ENCODE peak calls at places on chromosomes 6 and 20, in six cellular contexts. K, H, B, T, F and C are unnamed samples. For H3K27me3 and H3K4me1, the result is how much of the 10 kb centered on the place peaks cover.

GRCh38 chr6:90397929-90398674 is 101.5 kb upstream of the BACH2 start:
- DNase-seq in K (no peak), H (no peak), B (no peak), T (peak), F (no peak), C (peak)

GRCh38 chr6:159852877-159853276 is 37.9 kb upstream of the MAS1 start:
- DNase-seq in K (no peak), H (no peak), B (peak), T (no peak), F (no peak), C (peak)

GRCh38 chr20:50200482-50201104 is 10.0 kb downstream of the CEBPB start:
- DNase-seq in K (no peak), H (no peak), B (no peak), T (no peak), F (peak), C (no peak)

GRCh38 chr20:10332656-10333421 is 101.2 kb downstream of the MKKS start:
- DNase-seq in K (no peak), H (no peak), B (no peak), T (no peak), F (no peak), C (no peak)

GRCh38 chr6:33995046-33995872 is 150.6 kb downstream of the GRM4 start:
- DNase-seq in K (no peak), H (peak), B (no peak), T (no peak), F (no peak), C (no peak)

GRCh38 chr6:37141291-37142046 is 28.5 kb upstream of the PIM1 start:
- DNase-seq in K (no peak), H (no peak), B (peak), T (no peak), F (no peak), C (no peak)

GRCh38 chr6:8245736-8246135 is 143.4 kb upstream of the EEF1E1 start:
- DNase-seq in K (no peak), H (no peak), B (no peak), T (no peak), F (no peak), C (no peak)

GRCh38 chr6:32779036-32779435 is 15.7 kb upstream of the HLA-DQB2 start:
- DNase-seq in K (no peak), H (no peak), B (no peak), T (no peak), F (no peak), C (no peak)

GRCh38 chr6:7786206-7786605 is 60.3 kb downstream of the BMP6 start:
- DNase-seq in K (no peak), H (no peak), B (no peak), T (no peak), F (no peak), C (no peak)

GRCh38 chr6:146028250-146028789 is 542 bp upstream of the GRM1 start:
- DNase-seq in K (peak), H (peak), B (peak), T (peak), F (peak), C (no peak)

GRCh38 chr20:15767636-15768369 is 805.4 kb downstream of the KIF16B start:
- DNase-seq in K (no peak), H (no peak), B (no peak), T (no peak), F (no peak), C (no peak)

GRCh38 chr6:84892666-84893065 is 128.3 kb upstream of the TBX18 start:
- DNase-seq in K (no peak), H (no peak), B (no peak), T (no peak), F (no peak), C (peak)

GRCh38 chr6:11770546-11771466 is 7.8 kb downstream of the ADTRP start:
- DNase-seq in K (peak), H (peak), B (peak), T (no peak), F (peak), C (peak)

GRCh38 chr6:951782-952181 is 258.8 kb upstream of the EXOC2 start:
- DNase-seq in K (no peak), H (no peak), B (no peak), T (no peak), F (no peak), C (no peak)

GRCh38 chr6:133577851-133578250 is 311.1 kb upstream of the TCF21 start:
- DNase-seq in K (no peak), H (no peak), B (no peak), T (no peak), F (no peak), C (no peak)

GRCh38 chr6:126040826-126041225 is 54.5 kb downstream of the TRMT11 start:
- DNase-seq in K (no peak), H (no peak), B (no peak), T (no peak), F (no peak), C (peak)

GRCh38 chr6:78810146-78810545 is 57.2 kb upstream of the IRAK1BP1 start:
- DNase-seq in K (no peak), H (no peak), B (peak), T (no peak), F (no peak), C (peak)

GRCh38 chr6:714100-714499 is 21.2 kb upstream of the EXOC2 start:
- DNase-seq in K (no peak), H (no peak), B (no peak), T (no peak), F (no peak), C (no peak)

GRCh38 chr20:49823152-49823847 is 10.7 kb downstream of the SLC9A8 start:
- DNase-seq in K (no peak), H (no peak), B (no peak), T (no peak), F (no peak), C (no peak)

GRCh38 chr20:64009811-64010387 is 26.1 kb upstream of the C20orf204 start:
- DNase-seq in K (no peak), H (no peak), B (no peak), T (no peak), F (no peak), C (no peak)

GRCh38 chr6:144394209-144394608 is 109.1 kb downstream of the UTRN start:
- DNase-seq in K (no peak), H (no peak), B (no peak), T (no peak), F (no peak), C (no peak)

GRCh38 chr20:30513050-30513628 is 744.3 kb upstream of the DEFB115 start:
- DNase-seq in K (no peak), H (no peak), B (no peak), T (no peak), F (no peak), C (no peak)
- H3K27me3 ChIP-seq in K (under half), H (under half), B (under half), T (under half), F (under half), C (under half)

GRCh38 chr6:158808442-158808833 is 10.7 kb downstream of the EZR start:
- DNase-seq in K (no peak), H (no peak), B (no peak), T (no peak), F (no peak), C (no peak)

GRCh38 chr6:158810149-158811095 is 8.7 kb downstream of the EZR start:
- DNase-seq in K (no peak), H (no peak), B (no peak), T (no peak), F (no peak), C (no peak)

GRCh38 chr6:158805698-158806373 is 13.3 kb downstream of the EZR start:
- DNase-seq in K (no peak), H (no peak), B (no peak), T (no peak), F (no peak), C (no peak)

GRCh38 chr6:158808918-158809678 is 10.1 kb downstream of the EZR start:
- DNase-seq in K (no peak), H (no peak), B (no peak), T (peak), F (no peak), C (no peak)

DNA sequence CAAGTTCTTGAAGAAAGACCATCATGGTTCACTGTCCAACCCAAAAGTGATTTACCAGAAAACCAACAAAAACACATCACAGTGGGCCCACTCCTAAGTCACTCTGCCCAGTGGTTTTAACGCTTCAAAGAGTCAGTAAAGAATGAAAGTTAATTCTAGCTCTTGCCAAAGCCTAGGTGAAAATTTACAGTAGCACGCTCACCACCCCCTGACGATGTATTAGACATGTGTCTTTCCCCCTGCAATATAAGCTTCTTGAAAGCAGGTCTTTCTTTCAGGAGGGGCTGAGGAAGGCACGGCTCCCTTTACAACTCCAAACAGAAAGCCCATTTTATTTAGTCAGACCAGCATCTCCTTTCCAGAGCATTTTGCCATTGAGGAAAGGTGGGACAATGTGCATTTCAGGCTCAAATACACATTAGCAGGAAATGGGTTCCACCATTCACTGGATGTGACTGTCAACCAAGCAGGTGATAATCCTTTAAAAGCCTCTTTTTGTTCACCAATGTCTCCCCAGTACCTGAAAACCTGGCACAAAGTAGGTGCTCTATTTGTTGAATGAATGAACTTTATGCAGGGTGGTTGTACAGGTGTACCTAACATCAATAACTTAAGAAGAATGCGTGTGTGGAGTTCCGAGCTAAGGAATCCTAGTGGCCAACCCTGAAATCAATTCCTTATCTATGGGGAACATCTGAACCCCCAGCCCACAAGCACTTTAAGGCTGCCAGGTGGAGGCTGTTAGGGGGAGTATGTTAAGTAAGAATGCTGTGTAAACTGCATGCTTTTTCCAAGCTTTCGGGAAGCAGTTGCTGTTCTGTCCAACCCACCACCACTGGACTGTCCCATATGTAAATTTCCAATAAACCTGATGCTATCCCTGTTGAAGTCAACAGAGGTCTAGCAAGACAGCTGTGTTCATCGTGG is 11.4 kb downstream of the EZR start:
- DNase-seq in K (no peak), H (no peak), B (peak), T (no peak), F (no peak), C (no peak)
- H3K4me1 ChIP-seq in K (half or more), H (under half), B (half or more), T (half or more), F (under half), C (under half)

GRCh38 chr6:29791162-29791561 is 36.5 kb upstream of the HLA-G start:
- DNase-seq in K (no peak), H (no peak), B (no peak), T (no peak), F (no peak), C (peak)
- H3K27me3 ChIP-seq in K (under half), H (under half), B (under half), T (under half), F (under half), C (under half)

DNA sequence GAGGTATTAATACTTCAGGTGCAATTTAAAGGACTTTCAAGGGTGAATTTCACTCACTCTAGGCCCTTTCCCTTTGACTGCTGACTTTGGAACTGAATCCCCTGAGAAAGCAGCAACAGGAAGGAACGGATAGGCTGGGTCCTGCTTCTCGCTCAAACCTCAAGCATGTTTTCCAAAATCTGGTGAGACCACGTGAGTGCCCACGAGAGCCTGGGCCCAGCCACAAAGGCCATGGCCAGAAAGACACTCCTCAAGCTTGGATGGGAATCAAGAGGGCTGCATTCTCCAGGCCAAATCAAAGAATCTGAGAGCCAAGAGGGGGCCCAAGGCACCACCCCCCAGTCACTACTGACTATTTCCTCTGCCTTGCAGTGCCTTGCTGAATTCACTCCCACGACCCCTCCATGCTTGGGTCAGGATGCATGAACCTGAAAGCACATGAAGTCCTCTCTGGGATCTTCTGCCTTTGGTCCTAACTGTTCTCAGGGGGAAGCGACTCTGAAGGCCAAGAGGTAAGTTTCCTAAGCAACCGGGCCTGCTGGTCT is 146.1 kb downstream of the NFATC2 start:
- DNase-seq in K (no peak), H (no peak), B (no peak), T (no peak), F (no peak), C (no peak)
- H3K4me1 ChIP-seq in K (under half), H (under half), B (under half), T (under half), F (under half), C (under half)

GRCh38 chr6:39850897-39851296 is 58.7 kb downstream of the DAAM2 start:
- DNase-seq in K (no peak), H (no peak), B (no peak), T (no peak), F (no peak), C (no peak)

GRCh38 chr6:39849764-39850163 is 57.6 kb downstream of the DAAM2 start:
- DNase-seq in K (no peak), H (no peak), B (no peak), T (no peak), F (no peak), C (no peak)

GRCh38 chr6:39853604-39854003 is 61.4 kb downstream of the DAAM2 start:
- DNase-seq in K (no peak), H (no peak), B (no peak), T (no peak), F (no peak), C (no peak)

GRCh38 chr6:39849228-39849627 is 57.1 kb downstream of the DAAM2 start:
- DNase-seq in K (no peak), H (no peak), B (no peak), T (no peak), F (no peak), C (no peak)

GRCh38 chr6:39852324-39852723 is 60.1 kb downstream of the DAAM2 start:
- DNase-seq in K (no peak), H (no peak), B (no peak), T (no peak), F (no peak), C (no peak)
- H3K27me3 ChIP-seq in K (under half), H (under half), B (under half), T (under half), F (under half), C (under half)